ENCODE peak calls at places on chromosomes 7 and 10, in ten cellular contexts. One of them, this sample, is unnamed.

GRCh38 chr7:98551541-98552273 is 65.4 kb upstream of the NPTX2 start:
- DNase-seq in OCI-LY7: no peak
- DNase-seq in vagina: no peak
- DNase-seq in upper lobe of right lung: peak; percentile 1
- DNase-seq in IMR-90: no peak
- DNase-seq in AG09319: no peak
- DNase-seq in neural progenitor cell: no peak
- DNase-seq in suprapubic skin: no peak
- DNase-seq in foreskin fibroblast: peak; percentile 45
- DNase-seq in ovary: no peak
- DNase-seq in this sample: no peak

GRCh38 chr7:102061981-102062390 is 224.7 kb upstream of the SH2B2 start:
- DNase-seq in OCI-LY7: peak; percentile 70
- DNase-seq in vagina: no peak
- DNase-seq in upper lobe of right lung: peak; percentile 73
- DNase-seq in IMR-90: peak; percentile 46
- DNase-seq in AG09319: no peak
- DNase-seq in neural progenitor cell: no peak
- DNase-seq in suprapubic skin: no peak
- DNase-seq in foreskin fibroblast: no peak
- DNase-seq in ovary: peak; percentile 20
- DNase-seq in this sample: no peak

GRCh38 chr10:68154211-68154497 is 44.9 kb downstream of the MYPN start:
- DNase-seq in OCI-LY7: peak; percentile 10
- DNase-seq in vagina: no peak
- DNase-seq in upper lobe of right lung: no peak
- DNase-seq in IMR-90: peak; percentile 85
- DNase-seq in AG09319: no peak
- DNase-seq in neural progenitor cell: peak; percentile 29
- DNase-seq in suprapubic skin: no peak
- DNase-seq in foreskin fibroblast: peak; percentile 57
- DNase-seq in ovary: peak; percentile 73
- DNase-seq in this sample: no peak

GRCh38 chr10:77498829-77499228 is 138.8 kb downstream of the KCNMA1 start:
- DNase-seq in OCI-LY7: no peak
- DNase-seq in vagina: no peak
- DNase-seq in upper lobe of right lung: no peak
- DNase-seq in IMR-90: no peak
- DNase-seq in AG09319: no peak
- DNase-seq in neural progenitor cell: no peak
- DNase-seq in suprapubic skin: no peak
- DNase-seq in foreskin fibroblast: no peak
- DNase-seq in ovary: no peak
- DNase-seq in this sample: no peak

GRCh38 chr10:93397020-93397419 is 85.1 kb downstream of the MYOF start:
- DNase-seq in OCI-LY7: no peak
- DNase-seq in vagina: no peak
- DNase-seq in upper lobe of right lung: no peak
- DNase-seq in IMR-90: peak; percentile 61
- DNase-seq in AG09319: no peak
- DNase-seq in neural progenitor cell: no peak
- DNase-seq in suprapubic skin: no peak
- DNase-seq in foreskin fibroblast: no peak
- DNase-seq in ovary: no peak
- DNase-seq in this sample: no peak

GRCh38 chr7:106865130-106866115 is at the start of gene PIK3CG:
- DNase-seq in OCI-LY7: peak; percentile 87
- DNase-seq in vagina: no peak
- DNase-seq in upper lobe of right lung: no peak
- DNase-seq in IMR-90: no peak
- DNase-seq in AG09319: no peak
- DNase-seq in neural progenitor cell: no peak
- DNase-seq in suprapubic skin: no peak
- DNase-seq in foreskin fibroblast: no peak
- DNase-seq in ovary: no peak
- DNase-seq in this sample: no peak

GRCh38 chr10:97321032-97321806 is 2.1 kb downstream of the FRAT1 start:
- DNase-seq in OCI-LY7: no peak
- DNase-seq in vagina: no peak
- DNase-seq in upper lobe of right lung: peak; percentile 73
- DNase-seq in IMR-90: no peak
- DNase-seq in AG09319: no peak
- DNase-seq in neural progenitor cell: peak; percentile 58
- DNase-seq in suprapubic skin: no peak
- DNase-seq in foreskin fibroblast: no peak
- DNase-seq in ovary: peak; percentile 48
- DNase-seq in this sample: peak; percentile 60

GRCh38 chr10:80520661-80521488 is 16.8 kb upstream of the SH2D4B start:
- DNase-seq in OCI-LY7: no peak
- DNase-seq in vagina: no peak
- DNase-seq in upper lobe of right lung: no peak
- DNase-seq in IMR-90: no peak
- DNase-seq in AG09319: no peak
- DNase-seq in neural progenitor cell: no peak
- DNase-seq in suprapubic skin: no peak
- DNase-seq in foreskin fibroblast: no peak
- DNase-seq in ovary: no peak
- DNase-seq in this sample: no peak

GRCh38 chr7:36984051-36984492 is 259.8 kb upstream of the AOAH start:
- DNase-seq in OCI-LY7: no peak
- DNase-seq in vagina: no peak
- DNase-seq in upper lobe of right lung: no peak
- DNase-seq in IMR-90: no peak
- DNase-seq in AG09319: no peak
- DNase-seq in neural progenitor cell: no peak
- DNase-seq in suprapubic skin: no peak
- DNase-seq in foreskin fibroblast: no peak
- DNase-seq in ovary: no peak
- DNase-seq in this sample: no peak

GRCh38 chr7:37109853-37110252 is 338.8 kb downstream of the ELMO1 start:
- DNase-seq in OCI-LY7: no peak
- DNase-seq in vagina: no peak
- DNase-seq in upper lobe of right lung: no peak
- DNase-seq in IMR-90: no peak
- DNase-seq in AG09319: no peak
- DNase-seq in neural progenitor cell: peak; percentile 27
- DNase-seq in suprapubic skin: no peak
- DNase-seq in foreskin fibroblast: no peak
- DNase-seq in ovary: peak; percentile 41
- DNase-seq in this sample: no peak

GRCh38 chr10:33345236-33345635 is 10.8 kb upstream of the NRP1 start:
- DNase-seq in OCI-LY7: no peak
- DNase-seq in vagina: no peak
- DNase-seq in upper lobe of right lung: no peak
- DNase-seq in IMR-90: no peak
- DNase-seq in AG09319: no peak
- DNase-seq in neural progenitor cell: no peak
- DNase-seq in suprapubic skin: no peak
- DNase-seq in foreskin fibroblast: no peak
- DNase-seq in ovary: no peak
- DNase-seq in this sample: no peak

DNA sequence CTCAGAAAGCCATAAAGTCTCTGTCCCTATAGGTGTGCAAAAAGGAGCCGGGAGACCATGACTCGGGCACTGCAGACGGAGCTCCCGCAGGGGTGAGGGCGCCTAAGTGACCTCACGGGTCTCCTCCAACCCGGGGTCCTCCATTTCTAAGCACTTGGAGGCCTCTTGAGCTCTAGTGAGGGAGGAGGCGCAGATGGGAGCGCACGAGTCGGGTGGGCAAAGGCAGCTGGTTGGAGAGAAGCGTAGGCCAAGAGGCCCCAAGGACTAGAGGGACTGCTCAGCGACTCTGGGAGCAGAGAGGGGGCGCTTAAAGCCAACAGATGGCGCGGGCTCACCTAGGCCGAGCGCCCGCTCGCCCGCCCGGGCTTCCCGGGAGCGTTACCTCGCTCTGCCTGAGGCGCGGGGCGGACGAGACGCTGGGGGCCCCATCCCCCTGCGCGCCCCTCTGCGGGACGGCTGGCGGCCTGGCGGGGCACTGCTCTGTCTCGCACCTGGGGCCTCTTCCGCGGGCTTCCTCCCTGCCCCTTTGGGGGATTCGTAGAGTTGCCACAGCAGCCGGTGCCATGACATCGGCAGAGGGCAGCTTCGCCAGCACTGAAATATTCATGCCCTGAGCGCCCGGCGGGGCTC is 521 bp upstream of the CDH23 start:
- DNase-seq in OCI-LY7: no peak
- DNase-seq in vagina: peak; percentile 77
- DNase-seq in upper lobe of right lung: peak; percentile 68
- DNase-seq in IMR-90: no peak
- DNase-seq in AG09319: no peak
- DNase-seq in neural progenitor cell: peak; percentile 93
- DNase-seq in suprapubic skin: peak; percentile 58
- DNase-seq in foreskin fibroblast: no peak
- DNase-seq in ovary: peak; percentile 86
- DNase-seq in this sample: peak; percentile 62
- TF ChIP-seq CTCF in OCI-LY7: peak; percentile 35
- TF ChIP-seq CTCF in vagina: peak; percentile 43
- TF ChIP-seq CTCF in upper lobe of right lung: peak; percentile 47
- TF ChIP-seq CTCF in IMR-90: peak; percentile 8
- TF ChIP-seq CTCF in AG09319: no peak
- TF ChIP-seq CTCF in neural progenitor cell: peak; percentile 68
- TF ChIP-seq CTCF in suprapubic skin: no peak
- TF ChIP-seq CTCF in foreskin fibroblast: no peak
- TF ChIP-seq CTCF in ovary: peak; percentile 89
- TF ChIP-seq CTCF in this sample: no peak

GRCh38 chr10:113950268-113950667 is 93.4 kb upstream of the ADRB1 start:
- DNase-seq in OCI-LY7: no peak
- DNase-seq in vagina: no peak
- DNase-seq in upper lobe of right lung: no peak
- DNase-seq in IMR-90: no peak
- DNase-seq in AG09319: no peak
- DNase-seq in neural progenitor cell: no peak
- DNase-seq in suprapubic skin: no peak
- DNase-seq in foreskin fibroblast: no peak
- DNase-seq in ovary: no peak
- DNase-seq in this sample: no peak

GRCh38 chr10:113959383-113959760 is 84.3 kb upstream of the ADRB1 start:
- DNase-seq in OCI-LY7: peak; percentile 52
- DNase-seq in vagina: no peak
- DNase-seq in upper lobe of right lung: no peak
- DNase-seq in IMR-90: no peak
- DNase-seq in AG09319: no peak
- DNase-seq in neural progenitor cell: no peak
- DNase-seq in suprapubic skin: no peak
- DNase-seq in foreskin fibroblast: no peak
- DNase-seq in ovary: no peak
- DNase-seq in this sample: no peak

GRCh38 chr10:113958631-113959382 is 84.9 kb upstream of the ADRB1 start:
- DNase-seq in OCI-LY7: no peak
- DNase-seq in vagina: no peak
- DNase-seq in upper lobe of right lung: no peak
- DNase-seq in IMR-90: peak; percentile 93
- DNase-seq in AG09319: peak; percentile 69
- DNase-seq in neural progenitor cell: no peak
- DNase-seq in suprapubic skin: no peak
- DNase-seq in foreskin fibroblast: peak; percentile 89
- DNase-seq in ovary: peak; percentile 49
- DNase-seq in this sample: no peak

GRCh38 chr10:113957013-113957412 is 86.7 kb upstream of the ADRB1 start:
- DNase-seq in OCI-LY7: no peak
- DNase-seq in vagina: no peak
- DNase-seq in upper lobe of right lung: no peak
- DNase-seq in IMR-90: peak; percentile 93
- DNase-seq in AG09319: peak; percentile 52
- DNase-seq in neural progenitor cell: no peak
- DNase-seq in suprapubic skin: no peak
- DNase-seq in foreskin fibroblast: peak; percentile 67
- DNase-seq in ovary: no peak
- DNase-seq in this sample: no peak

GRCh38 chr10:113953505-113954272 is 90.0 kb upstream of the ADRB1 start:
- DNase-seq in OCI-LY7: peak; percentile 46
- DNase-seq in vagina: no peak
- DNase-seq in upper lobe of right lung: no peak
- DNase-seq in IMR-90: no peak
- DNase-seq in AG09319: no peak
- DNase-seq in neural progenitor cell: no peak
- DNase-seq in suprapubic skin: no peak
- DNase-seq in foreskin fibroblast: no peak
- DNase-seq in ovary: no peak
- DNase-seq in this sample: no peak
- TF ChIP-seq CTCF in OCI-LY7: peak; percentile 62
- TF ChIP-seq CTCF in vagina: no peak
- TF ChIP-seq CTCF in upper lobe of right lung: peak; percentile 15
- TF ChIP-seq CTCF in IMR-90: no peak
- TF ChIP-seq CTCF in AG09319: no peak
- TF ChIP-seq CTCF in neural progenitor cell: peak; percentile 17
- TF ChIP-seq CTCF in suprapubic skin: no peak
- TF ChIP-seq CTCF in foreskin fibroblast: no peak
- TF ChIP-seq CTCF in ovary: no peak
- TF ChIP-seq CTCF in this sample: no peak

DNA sequence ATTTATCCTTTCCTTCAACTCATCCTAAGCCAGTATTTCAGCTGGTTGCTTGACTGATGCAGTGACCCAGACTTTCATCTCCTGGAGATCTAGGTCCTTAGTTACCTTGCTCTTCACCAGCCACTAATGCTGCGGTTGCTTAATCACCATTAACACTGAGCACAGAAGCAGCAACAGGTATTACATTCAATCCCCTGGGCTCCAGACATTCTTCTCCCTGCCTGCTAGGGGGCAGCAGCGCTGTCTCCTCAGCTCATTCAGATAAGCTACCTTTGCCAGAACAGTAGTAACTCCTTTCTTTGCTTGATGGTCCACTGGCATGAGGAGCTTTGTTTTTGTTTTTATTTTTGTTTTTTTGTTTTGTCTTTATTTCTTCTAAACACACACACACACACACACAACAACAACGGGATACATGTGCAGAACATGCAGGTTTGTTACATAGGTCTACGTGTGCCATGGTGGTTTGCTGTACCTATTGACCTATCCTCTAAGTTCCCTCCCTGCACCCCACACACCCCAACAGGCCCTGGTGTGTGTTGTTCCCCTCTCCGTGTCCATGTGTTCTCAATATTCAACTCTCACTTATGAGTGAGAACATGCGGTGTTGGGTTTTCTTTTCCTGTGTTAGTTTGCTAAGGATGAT is 1043.2 kb upstream of the C7orf33 start:
- DNase-seq in OCI-LY7: peak; percentile 11
- DNase-seq in vagina: no peak
- DNase-seq in upper lobe of right lung: peak; percentile 65
- DNase-seq in IMR-90: peak; percentile 9
- DNase-seq in AG09319: no peak
- DNase-seq in neural progenitor cell: peak; percentile 64
- DNase-seq in suprapubic skin: no peak
- DNase-seq in foreskin fibroblast: no peak
- DNase-seq in ovary: no peak
- DNase-seq in this sample: peak; percentile 36
- TF ChIP-seq CTCF in OCI-LY7: peak; percentile 71
- TF ChIP-seq CTCF in vagina: no peak
- TF ChIP-seq CTCF in upper lobe of right lung: peak; percentile 47
- TF ChIP-seq CTCF in IMR-90: peak; percentile 13
- TF ChIP-seq CTCF in AG09319: peak; percentile 6
- TF ChIP-seq CTCF in neural progenitor cell: peak; percentile 68
- TF ChIP-seq CTCF in suprapubic skin: no peak
- TF ChIP-seq CTCF in foreskin fibroblast: peak; percentile 27
- TF ChIP-seq CTCF in ovary: no peak
- TF ChIP-seq CTCF in this sample: peak; percentile 23

GRCh38 chr10:91335147-91335546 is 75.0 kb upstream of the HECTD2 start:
- DNase-seq in OCI-LY7: no peak
- DNase-seq in vagina: no peak
- DNase-seq in upper lobe of right lung: no peak
- DNase-seq in IMR-90: no peak
- DNase-seq in AG09319: no peak
- DNase-seq in neural progenitor cell: no peak
- DNase-seq in suprapubic skin: no peak
- DNase-seq in foreskin fibroblast: no peak
- DNase-seq in ovary: no peak
- DNase-seq in this sample: no peak
- TF ChIP-seq CTCF in OCI-LY7: no peak
- TF ChIP-seq CTCF in vagina: no peak
- TF ChIP-seq CTCF in upper lobe of right lung: no peak
- TF ChIP-seq CTCF in IMR-90: no peak
- TF ChIP-seq CTCF in AG09319: no peak
- TF ChIP-seq CTCF in neural progenitor cell: peak; percentile 4
- TF ChIP-seq CTCF in suprapubic skin: no peak
- TF ChIP-seq CTCF in foreskin fibroblast: no peak
- TF ChIP-seq CTCF in ovary: no peak
- TF ChIP-seq CTCF in this sample: no peak